ENCODE peak calls at places on chromosomes 11 and 22, in seven cellular contexts. One of them, this sample, is unnamed.
A peak's percentile ranks its signal among the peaks of the same experiment; 100 is the strongest.

GRCh38 chr11:86537541-86538222 is 134.7 kb downstream of the ME3 start:
- DNase-seq in heart right ventricle: no peak
- DNase-seq in A549: no peak
- DNase-seq in IMR-90: no peak
- DNase-seq in osteoblast: no peak
- DNase-seq in psoas muscle: no peak
- DNase-seq in heart left ventricle: no peak
- DNase-seq in this sample: no peak

GRCh38 chr11:61698173-61698965 is 18.2 kb downstream of the DAGLA start:
- DNase-seq in heart right ventricle: no peak
- DNase-seq in A549: no peak
- DNase-seq in IMR-90: no peak
- DNase-seq in osteoblast: peak; percentile 2
- DNase-seq in psoas muscle: no peak
- DNase-seq in heart left ventricle: no peak
- DNase-seq in this sample: no peak

GRCh38 chr22:37633693-37634504 is 5.6 kb upstream of the SH3BP1 start:
- DNase-seq in heart right ventricle: peak; percentile 90
- DNase-seq in A549: no peak
- DNase-seq in IMR-90: peak; percentile 92
- DNase-seq in osteoblast: peak; percentile 99
- DNase-seq in psoas muscle: peak; percentile 90
- DNase-seq in heart left ventricle: peak; percentile 95
- DNase-seq in this sample: peak; percentile 46

GRCh38 chr11:78961938-78962701 is 387.5 kb upstream of the NARS2 start:
- DNase-seq in heart right ventricle: no peak
- DNase-seq in A549: no peak
- DNase-seq in IMR-90: peak; percentile 48
- DNase-seq in osteoblast: no peak
- DNase-seq in psoas muscle: no peak
- DNase-seq in heart left ventricle: no peak
- DNase-seq in this sample: no peak

GRCh38 chr11:112558691-112559090 is 298.0 kb upstream of the PLET1 start:
- DNase-seq in heart right ventricle: no peak
- DNase-seq in A549: no peak
- DNase-seq in IMR-90: peak; percentile 43
- DNase-seq in osteoblast: peak; percentile 74
- DNase-seq in psoas muscle: no peak
- DNase-seq in heart left ventricle: no peak
- DNase-seq in this sample: no peak

GRCh38 chr11:63613517-63614135 is 607 bp downstream of the PLAAT3 start:
- DNase-seq in heart right ventricle: peak; percentile 57
- DNase-seq in A549: peak; percentile 36
- DNase-seq in IMR-90: no peak
- DNase-seq in osteoblast: peak; percentile 77
- DNase-seq in psoas muscle: peak; percentile 62
- DNase-seq in heart left ventricle: peak; percentile 72
- DNase-seq in this sample: peak; percentile 5

GRCh38 chr11:124536520-124536919 is 6.9 kb downstream of the OR8B12 start:
- DNase-seq in heart right ventricle: peak; percentile 49
- DNase-seq in A549: no peak
- DNase-seq in IMR-90: peak; percentile 39
- DNase-seq in osteoblast: no peak
- DNase-seq in psoas muscle: peak; percentile 26
- DNase-seq in heart left ventricle: peak; percentile 72
- DNase-seq in this sample: no peak

GRCh38 chr22:49608660-49609059 is 219.0 kb downstream of the BRD1 start:
- DNase-seq in heart right ventricle: no peak
- DNase-seq in A549: no peak
- DNase-seq in IMR-90: no peak
- DNase-seq in osteoblast: no peak
- DNase-seq in psoas muscle: no peak
- DNase-seq in heart left ventricle: no peak
- DNase-seq in this sample: no peak

GRCh38 chr11:16775604-16776283 is 37.3 kb downstream of the C11orf58 start:
- DNase-seq in heart right ventricle: no peak
- DNase-seq in A549: no peak
- DNase-seq in IMR-90: no peak
- DNase-seq in osteoblast: no peak
- DNase-seq in psoas muscle: no peak
- DNase-seq in heart left ventricle: no peak
- DNase-seq in this sample: no peak

GRCh38 chr11:22681281-22681812 is 14.9 kb downstream of the GAS2 start:
- DNase-seq in heart right ventricle: no peak
- DNase-seq in A549: no peak
- DNase-seq in IMR-90: no peak
- DNase-seq in osteoblast: no peak
- DNase-seq in psoas muscle: no peak
- DNase-seq in heart left ventricle: no peak
- DNase-seq in this sample: no peak

GRCh38 chr22:45818130-45819085 is 146.8 kb downstream of the ATXN10 start:
- DNase-seq in heart right ventricle: peak; percentile 30
- DNase-seq in A549: no peak
- DNase-seq in IMR-90: no peak
- DNase-seq in osteoblast: no peak
- DNase-seq in psoas muscle: no peak
- DNase-seq in heart left ventricle: no peak
- DNase-seq in this sample: no peak

GRCh38 chr22:33073989-33074391 is 15.8 kb upstream of the SYN3 start:
- DNase-seq in heart right ventricle: no peak
- DNase-seq in A549: peak; percentile 8
- DNase-seq in IMR-90: no peak
- DNase-seq in osteoblast: no peak
- DNase-seq in psoas muscle: no peak
- DNase-seq in heart left ventricle: no peak
- DNase-seq in this sample: no peak

GRCh38 chr22:40238425-40239344 is 61.0 kb downstream of the TNRC6B start:
- DNase-seq in heart right ventricle: no peak
- DNase-seq in A549: peak; percentile 49
- DNase-seq in IMR-90: peak; percentile 74
- DNase-seq in osteoblast: peak; percentile 56
- DNase-seq in psoas muscle: peak; percentile 51
- DNase-seq in heart left ventricle: no peak
- DNase-seq in this sample: no peak

GRCh38 chr11:27429740-27430451 is 42.7 kb downstream of the LGR4 start:
- DNase-seq in heart right ventricle: no peak
- DNase-seq in A549: peak; percentile 19
- DNase-seq in IMR-90: peak; percentile 7
- DNase-seq in osteoblast: no peak
- DNase-seq in psoas muscle: no peak
- DNase-seq in heart left ventricle: no peak
- DNase-seq in this sample: no peak

GRCh38 chr22:24696551-24697001 is 77.9 kb downstream of the PIWIL3 start:
- DNase-seq in heart right ventricle: no peak
- DNase-seq in A549: no peak
- DNase-seq in IMR-90: no peak
- DNase-seq in osteoblast: peak; percentile 14
- DNase-seq in psoas muscle: no peak
- DNase-seq in heart left ventricle: no peak
- DNase-seq in this sample: no peak

GRCh38 chr11:118790357-118791014 is 478 bp downstream of the DDX6 start:
- DNase-seq in heart right ventricle: peak; percentile 56
- DNase-seq in A549: peak; percentile 50
- DNase-seq in IMR-90: peak; percentile 56
- DNase-seq in osteoblast: peak; percentile 72
- DNase-seq in psoas muscle: peak; percentile 50
- DNase-seq in heart left ventricle: peak; percentile 70
- DNase-seq in this sample: peak; percentile 37

GRCh38 chr11:16987205-16987568 is 27.0 kb downstream of the PLEKHA7 start:
- DNase-seq in heart right ventricle: peak; percentile 27
- DNase-seq in A549: no peak
- DNase-seq in IMR-90: no peak
- DNase-seq in osteoblast: no peak
- DNase-seq in psoas muscle: no peak
- DNase-seq in heart left ventricle: no peak
- DNase-seq in this sample: no peak

GRCh38 chr11:97754976-97755375 is 1265.8 kb upstream of the CNTN5 start:
- DNase-seq in heart right ventricle: no peak
- DNase-seq in A549: no peak
- DNase-seq in IMR-90: no peak
- DNase-seq in osteoblast: no peak
- DNase-seq in psoas muscle: no peak
- DNase-seq in heart left ventricle: no peak
- DNase-seq in this sample: no peak

GRCh38 chr11:63767415-63768231 is 952 bp downstream of the ZFTA start:
- DNase-seq in heart right ventricle: peak; percentile 41
- DNase-seq in A549: peak; percentile 66
- DNase-seq in IMR-90: peak; percentile 74
- DNase-seq in osteoblast: peak; percentile 99
- DNase-seq in psoas muscle: peak; percentile 62
- DNase-seq in heart left ventricle: peak; percentile 80
- DNase-seq in this sample: peak; percentile 22

GRCh38 chr11:71352748-71353147 is 95.4 kb downstream of the DHCR7 start:
- DNase-seq in heart right ventricle: no peak
- DNase-seq in A549: no peak
- DNase-seq in IMR-90: no peak
- DNase-seq in osteoblast: no peak
- DNase-seq in psoas muscle: no peak
- DNase-seq in heart left ventricle: no peak
- DNase-seq in this sample: no peak

GRCh38 chr11:32531528-32531927 is 52.1 kb upstream of the EIF3M start:
- DNase-seq in heart right ventricle: no peak
- DNase-seq in A549: no peak
- DNase-seq in IMR-90: peak; percentile 11
- DNase-seq in osteoblast: no peak
- DNase-seq in psoas muscle: no peak
- DNase-seq in heart left ventricle: no peak
- DNase-seq in this sample: no peak

GRCh38 chr22:24445481-24446290 is 18.3 kb downstream of the ADORA2A start:
- DNase-seq in heart right ventricle: no peak
- DNase-seq in A549: no peak
- DNase-seq in IMR-90: no peak
- DNase-seq in osteoblast: peak; percentile 68
- DNase-seq in psoas muscle: no peak
- DNase-seq in heart left ventricle: no peak
- DNase-seq in this sample: no peak

GRCh38 chr22:24148586-24148985 is 32.7 kb upstream of the SUSD2 start:
- DNase-seq in heart right ventricle: no peak
- DNase-seq in A549: no peak
- DNase-seq in IMR-90: no peak
- DNase-seq in osteoblast: no peak
- DNase-seq in psoas muscle: no peak
- DNase-seq in heart left ventricle: no peak
- DNase-seq in this sample: no peak

GRCh38 chr11:17014774-17015638 is 792 bp upstream of the PLEKHA7 start:
- DNase-seq in heart right ventricle: no peak
- DNase-seq in A549: peak; percentile 86
- DNase-seq in IMR-90: no peak
- DNase-seq in osteoblast: peak; percentile 81
- DNase-seq in psoas muscle: no peak
- DNase-seq in heart left ventricle: no peak
- DNase-seq in this sample: peak; percentile 5

GRCh38 chr11:18567081-18567480 is 21.5 kb downstream of the UEVLD start:
- DNase-seq in heart right ventricle: no peak
- DNase-seq in A549: no peak
- DNase-seq in IMR-90: peak; percentile 35
- DNase-seq in osteoblast: peak; percentile 65
- DNase-seq in psoas muscle: no peak
- DNase-seq in heart left ventricle: no peak
- DNase-seq in this sample: no peak

GRCh38 chr11:17596310-17596669 is 49.2 kb downstream of the OTOG start:
- DNase-seq in heart right ventricle: no peak
- DNase-seq in A549: no peak
- DNase-seq in IMR-90: no peak
- DNase-seq in osteoblast: no peak
- DNase-seq in psoas muscle: no peak
- DNase-seq in heart left ventricle: no peak
- DNase-seq in this sample: no peak

GRCh38 chr11:61778357-61778886 is 14.0 kb downstream of the TMEM258 start:
- DNase-seq in heart right ventricle: no peak
- DNase-seq in A549: no peak
- DNase-seq in IMR-90: no peak
- DNase-seq in osteoblast: peak; percentile 88
- DNase-seq in psoas muscle: no peak
- DNase-seq in heart left ventricle: peak; percentile 28
- DNase-seq in this sample: no peak

GRCh38 chr11:5749836-5750235 is 4.2 kb upstream of the OR52N4 start:
- DNase-seq in heart right ventricle: no peak
- DNase-seq in A549: no peak
- DNase-seq in IMR-90: no peak
- DNase-seq in osteoblast: no peak
- DNase-seq in psoas muscle: no peak
- DNase-seq in heart left ventricle: no peak
- DNase-seq in this sample: no peak

DNA sequence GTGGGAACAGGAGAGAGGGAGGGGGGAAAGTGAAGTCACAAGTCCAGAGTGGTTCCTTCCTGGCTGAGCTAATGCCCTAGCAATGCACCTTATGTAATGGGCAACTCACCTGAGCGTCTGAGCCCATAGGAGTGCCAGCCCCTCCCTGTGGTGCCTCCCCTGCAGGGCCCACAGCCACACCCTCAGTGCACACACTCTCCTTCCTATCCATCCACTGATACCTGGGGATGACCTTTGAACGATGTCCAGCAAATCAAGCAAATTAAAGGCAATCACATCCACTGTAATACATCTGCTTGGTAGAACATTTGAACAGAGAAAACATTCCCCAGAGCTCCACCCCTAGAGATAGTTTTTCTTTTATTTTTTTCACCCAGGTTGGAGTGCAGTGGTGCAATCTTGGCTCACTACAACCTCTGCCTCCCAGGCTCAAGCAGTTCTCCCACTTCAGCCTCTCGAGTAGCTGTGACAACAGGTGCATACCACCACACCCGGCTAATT is 19.6 kb upstream of the MICAL2 start:
- DNase-seq in heart right ventricle: no peak
- DNase-seq in A549: no peak
- DNase-seq in IMR-90: no peak
- DNase-seq in osteoblast: no peak
- DNase-seq in psoas muscle: no peak
- DNase-seq in heart left ventricle: no peak
- DNase-seq in this sample: no peak
- H3K27ac ChIP-seq in heart right ventricle: peak overlapping the region; percentile 56
- H3K27ac ChIP-seq in A549: peak overlapping the region; percentile 96
- H3K27ac ChIP-seq in IMR-90: peak overlapping the region; percentile 13
- H3K27ac ChIP-seq in osteoblast: no peak overlapping the region
- H3K27ac ChIP-seq in psoas muscle: no peak overlapping the region
- H3K27ac ChIP-seq in heart left ventricle: peak overlapping the region; percentile 50
- H3K27ac ChIP-seq in this sample: no peak overlapping the region

GRCh38 chr11:612201-612960 is 3.4 kb downstream of the IRF7 start:
- DNase-seq in heart right ventricle: no peak
- DNase-seq in A549: peak; percentile 35
- DNase-seq in IMR-90: peak; percentile 22
- DNase-seq in osteoblast: peak; percentile 90
- DNase-seq in psoas muscle: peak; percentile 78
- DNase-seq in heart left ventricle: peak; percentile 63
- DNase-seq in this sample: no peak
- H3K27ac ChIP-seq in heart right ventricle: peak overlapping the region; percentile 19
- H3K27ac ChIP-seq in A549: no peak overlapping the region
- H3K27ac ChIP-seq in IMR-90: no peak overlapping the region
- H3K27ac ChIP-seq in osteoblast: no peak overlapping the region
- H3K27ac ChIP-seq in psoas muscle: peak overlapping the region; percentile 93
- H3K27ac ChIP-seq in heart left ventricle: no peak overlapping the region
- H3K27ac ChIP-seq in this sample: peak overlapping the region; percentile 62

GRCh38 chr22:47007496-47007895 is 245.0 kb downstream of the TBC1D22A start:
- DNase-seq in heart right ventricle: no peak
- DNase-seq in A549: no peak
- DNase-seq in IMR-90: no peak
- DNase-seq in osteoblast: peak; percentile 46
- DNase-seq in psoas muscle: no peak
- DNase-seq in heart left ventricle: no peak
- DNase-seq in this sample: no peak
- H3K27ac ChIP-seq in heart right ventricle: no peak overlapping the region
- H3K27ac ChIP-seq in A549: no peak overlapping the region
- H3K27ac ChIP-seq in IMR-90: no peak overlapping the region
- H3K27ac ChIP-seq in osteoblast: no peak overlapping the region
- H3K27ac ChIP-seq in psoas muscle: no peak overlapping the region
- H3K27ac ChIP-seq in heart left ventricle: no peak overlapping the region
- H3K27ac ChIP-seq in this sample: no peak overlapping the region

GRCh38 chr11:36034572-36035331 is 90.9 kb downstream of the LDLRAD3 start:
- DNase-seq in heart right ventricle: no peak
- DNase-seq in A549: peak; percentile 62
- DNase-seq in IMR-90: peak; percentile 90
- DNase-seq in osteoblast: peak; percentile 98
- DNase-seq in psoas muscle: no peak
- DNase-seq in heart left ventricle: no peak
- DNase-seq in this sample: no peak
- H3K27ac ChIP-seq in heart right ventricle: no peak overlapping the region
- H3K27ac ChIP-seq in A549: peak overlapping the region; percentile 69
- H3K27ac ChIP-seq in IMR-90: no peak overlapping the region
- H3K27ac ChIP-seq in osteoblast: no peak overlapping the region
- H3K27ac ChIP-seq in psoas muscle: no peak overlapping the region
- H3K27ac ChIP-seq in heart left ventricle: no peak overlapping the region
- H3K27ac ChIP-seq in this sample: no peak overlapping the region